ENCODE peak calls at places on chromosomes 16 and 17, in eight cellular contexts. L is GM19239, T is HT1080, F is neural progenitor cell, N is amniotic stem cell, Z is cardiac muscle cell, I is NCI-H345, W is kidney tubule cell. K is an unnamed sample.

GRCh38 chr17:73227944-73228343 is 33.7 kb downstream of the CPSF4L start:
- DNase-seq in W (no peak), L (no peak), N (no peak), I (no peak), F (no peak), Z (no peak), T (no peak), K (no peak)

GRCh38 chr17:66451188-66452149 is 149.1 kb downstream of the PRKCA start:
- DNase-seq in I (no peak), T (no peak), W (peak), F (peak), N (no peak), L (no peak), Z (peak), K (no peak)

GRCh38 chr16:3458278-3458851 is 14.9 kb downstream of the NAA60 start:
- DNase-seq in L (no peak), T (no peak), Z (peak), F (peak), I (no peak), N (no peak), W (peak), K (peak)

GRCh38 chr17:21275579-21276339 is 8.8 kb upstream of the MAP2K3 start:
- DNase-seq in N (peak), L (peak), I (peak), F (peak), T (peak), Z (peak), W (peak), K (peak)

GRCh38 chr16:15775209-15775608 is 81.6 kb downstream of the MYH11 start:
- DNase-seq in L (no peak), W (no peak), F (no peak), I (no peak), N (no peak), Z (no peak), T (no peak), K (no peak)

GRCh38 chr17:67606471-67606870 is 111.3 kb upstream of the NOL11 start:
- DNase-seq in Z (no peak), T (no peak), N (no peak), W (no peak), F (no peak), I (no peak), L (no peak), K (no peak)

GRCh38 chr16:30335598-30336474 is 19.3 kb downstream of the CD2BP2 start:
- DNase-seq in L (no peak), F (no peak), I (no peak), W (peak), Z (no peak), T (no peak), N (no peak), K (peak)

GRCh38 chr17:67725232-67726206 is 7.8 kb downstream of the NOL11 start:
- DNase-seq in T (no peak), W (no peak), Z (no peak), I (no peak), N (no peak), F (no peak), L (no peak), K (no peak)

GRCh38 chr16:67269766-67270165 is 9.6 kb upstream of the PLEKHG4 start:
- DNase-seq in Z (no peak), N (no peak), F (no peak), T (peak), W (peak), I (no peak), L (no peak), K (no peak)

GRCh38 chr17:61361084-61361483 is 38.6 kb upstream of the TBX2 start:
- DNase-seq in W (peak), F (no peak), I (no peak), T (peak), L (no peak), Z (no peak), N (peak), K (no peak)

GRCh38 chr17:3827124-3827773 is 18.8 kb downstream of the NCBP3 start:
- DNase-seq in I (peak), L (no peak), F (peak), Z (peak), T (peak), N (no peak), W (peak), K (peak)

GRCh38 chr16:48405907-48406306 is 20.7 kb upstream of the SIAH1 start:
- DNase-seq in I (no peak), Z (no peak), T (no peak), W (no peak), N (no peak), L (no peak), F (no peak), K (no peak)

GRCh38 chr17:75832164-75832651 is 12.0 kb downstream of the UNC13D start:
- DNase-seq in I (no peak), Z (no peak), L (no peak), W (peak), N (no peak), F (no peak), T (peak), K (peak)

GRCh38 chr17:32992360-32993033 is 850 bp downstream of the SPACA3 start:
- DNase-seq in W (no peak), N (no peak), T (no peak), L (no peak), F (no peak), I (no peak), Z (no peak), K (no peak)

GRCh38 chr17:32536736-32537646 is 50.2 kb downstream of the CDK5R1 start:
- DNase-seq in W (peak), F (no peak), T (peak), Z (no peak), L (no peak), N (no peak), I (no peak), K (no peak)

GRCh38 chr17:10663231-10663630 is 6.1 kb upstream of the MYH3 start:
- DNase-seq in I (no peak), N (no peak), F (no peak), T (no peak), L (no peak), W (no peak), Z (no peak), K (no peak)

GRCh38 chr17:75059369-75060345 is 12.6 kb downstream of the KCTD2 start:
- DNase-seq in N (peak), L (no peak), Z (no peak), T (peak), I (peak), W (peak), F (no peak), K (no peak)

GRCh38 chr17:79272666-79273219 is 198.1 kb downstream of the ENGASE start:
- DNase-seq in W (peak), L (no peak), N (no peak), I (peak), F (no peak), Z (peak), T (peak), K (no peak)

GRCh38 chr16:56352351-56353053 is 72.8 kb downstream of the AMFR start:
- DNase-seq in I (no peak), L (no peak), T (no peak), Z (no peak), N (no peak), F (no peak), W (no peak), K (peak)

GRCh38 chr16:851871-852270 is 51.3 kb upstream of the GNG13 start:
- DNase-seq in T (no peak), F (no peak), Z (no peak), I (no peak), W (no peak), L (no peak), N (no peak), K (no peak)

GRCh38 chr17:34777044-34777443 is 184.2 kb downstream of the CCT6B start:
- DNase-seq in L (no peak), F (no peak), N (no peak), I (no peak), W (no peak), T (no peak), Z (peak), K (no peak)

GRCh38 chr16:7400117-7400890 is 67.7 kb downstream of the RBFOX1 start:
- DNase-seq in F (no peak), T (no peak), L (no peak), W (no peak), I (no peak), N (no peak), Z (no peak), K (no peak)

GRCh38 chr17:40563371-40564052 is 1.8 kb downstream of the CCR7 start:
- DNase-seq in Z (no peak), F (no peak), T (no peak), N (no peak), W (no peak), L (no peak), I (no peak), K (peak)

GRCh38 chr17:73803867-73804539 is 159.8 kb upstream of the SDK2 start:
- DNase-seq in Z (no peak), I (no peak), W (no peak), F (no peak), L (no peak), T (no peak), N (no peak), K (no peak)